ENCODE peak calls at places on chromosomes 13 and 19, in four cellular contexts. A is CD8-positive, alpha-beta T cell; N is GM12865; P is left cardiac atrium. B is an unnamed sample.

GRCh38 chr19:50377051-50377441 is 789 bp downstream of the NR1H2 start:
- DNase-seq in A (peak; percentile 44), N (no peak), P (peak; percentile 50), B (peak; percentile 47)

GRCh38 chr13:99704390-99704789 is 203.1 kb downstream of the TM9SF2 start:
- DNase-seq in A (no peak), N (no peak), P (no peak), B (no peak)

GRCh38 chr19:54128441-54128725 is 9.2 kb upstream of the CNOT3 start:
- DNase-seq in A (no peak), N (no peak), P (no peak), B (no peak)

GRCh38 chr13:80497439-80497838 is 156.5 kb upstream of the SPRY2 start:
- DNase-seq in A (no peak), N (no peak), P (no peak), B (no peak)

GRCh38 chr13:43305416-43305815 is 282.0 kb downstream of the DNAJC15 start:
- DNase-seq in A (no peak), N (no peak), P (no peak), B (no peak)

GRCh38 chr13:42747399-42747873 is 33.9 kb upstream of the FAM216B start:
- DNase-seq in A (no peak), N (no peak), P (no peak), B (no peak)

GRCh38 chr13:107807306-107808073 is 407.8 kb downstream of the LIG4 start:
- DNase-seq in A (no peak), N (no peak), P (no peak), B (no peak)

GRCh38 chr13:71751074-71751473 is 115.9 kb downstream of the DACH1 start:
- DNase-seq in A (no peak), N (no peak), P (no peak), B (no peak)

GRCh38 chr13:46119883-46120614 is 15.2 kb upstream of the CPB2 start:
- DNase-seq in A (no peak), N (no peak), P (no peak), B (no peak)

GRCh38 chr13:45466359-45466758 is 1.6 kb downstream of the COG3 start:
- DNase-seq in A (no peak), N (no peak), P (no peak), B (no peak)

GRCh38 chr19:38729653-38730469 is 14.4 kb downstream of the CAPN12 start:
- DNase-seq in A (peak; percentile 81), N (peak; percentile 78), P (peak; percentile 82), B (peak; percentile 77)